ENCODE peak calls at places on chromosomes 7 and 10, in seven cellular contexts. Q, G, J, I, S, L and R are unnamed samples.

GRCh38 chr10:73774637-73775036 is 7.2 kb upstream of the CHCHD1 start:
- DNase-seq in Q (no peak), G (no peak), J (peak), I (no peak), S (no peak), L (no peak), R (peak)

GRCh38 chr10:29250066-29250465 is 38.8 kb upstream of the LYZL1 start:
- DNase-seq in Q (no peak), G (no peak), J (no peak), I (no peak), S (no peak), L (no peak), R (no peak)

GRCh38 chr7:33185786-33186185 is 56.4 kb downstream of the BBS9 start:
- DNase-seq in Q (no peak), G (peak), J (peak), I (peak), S (no peak), L (no peak), R (peak)

GRCh38 chr10:97532935-97533671 is 34.4 kb downstream of the UBTD1 start:
- DNase-seq in Q (no peak), G (no peak), J (no peak), I (peak), S (no peak), L (no peak), R (no peak)

GRCh38 chr7:33986951-33987948 is 81.9 kb downstream of the BMPER start:
- DNase-seq in Q (no peak), G (no peak), J (peak), I (peak), S (no peak), L (peak), R (no peak)

GRCh38 chr7:49093218-49093617 is 168.9 kb downstream of the CDC14C start:
- DNase-seq in Q (no peak), G (no peak), J (no peak), I (no peak), S (no peak), L (no peak), R (no peak)

GRCh38 chr7:46391215-46391614 is 470.1 kb upstream of the IGFBP3 start:
- DNase-seq in Q (no peak), G (no peak), J (no peak), I (no peak), S (no peak), L (no peak), R (no peak)

GRCh38 chr10:32265756-32266155 is 81.2 kb downstream of the EPC1 start:
- DNase-seq in Q (no peak), G (no peak), J (no peak), I (no peak), S (no peak), L (no peak), R (no peak)

GRCh38 chr10:119313645-119314044 is 106.3 kb downstream of the GRK5 start:
- DNase-seq in Q (peak), G (no peak), J (no peak), I (no peak), S (no peak), L (no peak), R (no peak)

GRCh38 chr7:388961-389701 is 99.2 kb downstream of the FOXL3 start:
- DNase-seq in Q (no peak), G (no peak), J (no peak), I (no peak), S (no peak), L (no peak), R (no peak)

GRCh38 chr7:5532520-5533335 is 109.1 kb upstream of the TNRC18 start:
- DNase-seq in Q (peak), G (no peak), J (no peak), I (no peak), S (no peak), L (no peak), R (peak)

GRCh38 chr7:29494350-29494749 is 69.3 kb upstream of the PRR15 start:
- DNase-seq in Q (no peak), G (no peak), J (peak), I (no peak), S (no peak), L (no peak), R (no peak)

GRCh38 chr10:78579586-78579985 is 489.2 kb upstream of the ZMIZ1 start:
- DNase-seq in Q (no peak), G (peak), J (no peak), I (no peak), S (no peak), L (no peak), R (no peak)

GRCh38 chr10:21078410-21079329 is 181.6 kb upstream of the NEBL start:
- DNase-seq in Q (no peak), G (peak), J (peak), I (peak), S (no peak), L (no peak), R (peak)

GRCh38 chr7:50314778-50315177 is 10.3 kb downstream of the IKZF1 start:
- DNase-seq in Q (no peak), G (no peak), J (no peak), I (no peak), S (no peak), L (no peak), R (no peak)

GRCh38 chr7:51255536-51256243 is 60.9 kb downstream of the COBL start:
- DNase-seq in Q (no peak), G (no peak), J (no peak), I (no peak), S (no peak), L (no peak), R (no peak)

GRCh38 chr7:127706766-127707165 is 54.8 kb downstream of the SND1 start:
- DNase-seq in Q (no peak), G (no peak), J (no peak), I (no peak), S (no peak), L (no peak), R (no peak)

GRCh38 chr10:69662901-69663300 is 32.9 kb downstream of the FAM241B start:
- DNase-seq in Q (no peak), G (no peak), J (no peak), I (no peak), S (no peak), L (no peak), R (no peak)

GRCh38 chr7:19161671-19162070 is 16.4 kb upstream of the FERD3L start:
- DNase-seq in Q (no peak), G (no peak), J (peak), I (no peak), S (no peak), L (no peak), R (no peak)

GRCh38 chr10:69153227-69153626 is 26.8 kb upstream of the SUPV3L1 start:
- DNase-seq in Q (no peak), G (no peak), J (no peak), I (no peak), S (no peak), L (no peak), R (no peak)

GRCh38 chr10:87531908-87532622 is 27.4 kb downstream of the MINPP1 start:
- DNase-seq in Q (no peak), G (no peak), J (peak), I (no peak), S (no peak), L (no peak), R (no peak)

GRCh38 chr7:125154930-125155329 is 225.3 kb upstream of the POT1 start:
- DNase-seq in Q (no peak), G (no peak), J (no peak), I (no peak), S (no peak), L (no peak), R (no peak)

GRCh38 chr10:107806006-107806405 is 641.5 kb upstream of the SORCS1 start:
- DNase-seq in Q (no peak), G (no peak), J (no peak), I (no peak), S (no peak), L (no peak), R (no peak)

GRCh38 chr7:133781481-133782090 is 345.6 kb upstream of the LRGUK start:
- DNase-seq in Q (no peak), G (no peak), J (no peak), I (no peak), S (no peak), L (no peak), R (no peak)

GRCh38 chr7:140526901-140527664 is 47.8 kb upstream of the MKRN1 start:
- DNase-seq in Q (no peak), G (no peak), J (no peak), I (no peak), S (no peak), L (no peak), R (no peak)